ENCODE peak calls at places on chromosomes 11 and 22, in ten cellular contexts. X is transverse colon, M is spleen, L is K562, K is sigmoid colon, I is stomach, P is prostate gland, D is GM12878, G is SK-N-SH, W is upper lobe of left lung. F is an unnamed sample.

GRCh38 chr11:126857860-126858808 is 142.4 kb downstream of the KIRREL3 start:
- DNase-seq in I (no peak), P (no peak), K (no peak), X (no peak), G (peak; percentile 64), D (no peak), L (no peak), M (no peak), W (no peak), F (no peak)

GRCh38 chr11:47477323-47477722 is 28.4 kb upstream of the RAPSN start:
- DNase-seq in X (no peak), W (no peak), L (no peak), G (no peak), D (no peak), K (no peak), M (no peak), I (no peak), P (no peak), F (no peak)

GRCh38 chr11:12539570-12539969 is 134.7 kb upstream of the TEAD1 start:
- DNase-seq in W (no peak), D (no peak), L (no peak), P (no peak), G (no peak), M (no peak), K (no peak), I (no peak), X (no peak), F (no peak)

GRCh38 chr11:58902881-58903280 is 36.4 kb upstream of the GLYATL1 start:
- DNase-seq in P (no peak), W (no peak), G (no peak), M (no peak), D (no peak), L (no peak), K (no peak), I (no peak), X (no peak), F (no peak)

GRCh38 chr11:47185305-47186075 is 744 bp downstream of the PACSIN3 start:
- DNase-seq in I (peak; percentile 70), W (peak; percentile 77), P (peak; percentile 69), D (no peak), X (peak; percentile 39), G (peak; percentile 63), M (no peak), K (peak; percentile 88), L (no peak), F (no peak)

GRCh38 chr11:2215561-2216399 is 44.2 kb upstream of the TH start:
- DNase-seq in D (no peak), G (peak; percentile 27), P (no peak), L (peak; percentile 12), X (no peak), W (no peak), M (peak; percentile 63), K (peak; percentile 58), I (no peak), F (peak; percentile 74)

GRCh38 chr11:78290293-78291176 is 101.8 kb downstream of the USP35 start:
- DNase-seq in X (no peak), K (no peak), W (peak; percentile 77), I (peak; percentile 28), P (no peak), G (no peak), L (peak; percentile 42), M (no peak), D (no peak), F (no peak)

GRCh38 chr22:45709866-45710265 is 38.2 kb downstream of the ATXN10 start:
- DNase-seq in L (no peak), I (no peak), M (no peak), D (no peak), X (no peak), P (no peak), W (no peak), G (no peak), K (no peak), F (no peak)

GRCh38 chr11:35540526-35540925 is 15.1 kb upstream of the PAMR1 start:
- DNase-seq in W (no peak), K (no peak), I (no peak), G (no peak), M (no peak), D (no peak), L (no peak), X (no peak), P (no peak), F (no peak)

GRCh38 chr22:41480397-41480735 is 11.4 kb downstream of the ACO2 start:
- DNase-seq in P (no peak), X (no peak), G (no peak), D (no peak), L (no peak), I (no peak), W (no peak), M (no peak), K (no peak), F (no peak)

GRCh38 chr22:43922123-43922522 is 1.5 kb upstream of the PNPLA3 start:
- DNase-seq in W (no peak), G (no peak), X (no peak), K (no peak), L (peak; percentile 21), D (no peak), M (no peak), P (no peak), I (no peak), F (no peak)

GRCh38 chr11:80167766-80168165 is 726.9 kb upstream of the TENM4 start:
- DNase-seq in G (no peak), X (no peak), M (no peak), L (no peak), I (no peak), W (no peak), K (no peak), D (no peak), P (no peak), F (no peak)

GRCh38 chr22:50034126-50035081 is 21.8 kb upstream of the IL17REL start:
- DNase-seq in P (no peak), W (no peak), M (peak; percentile 56), G (peak; percentile 17), X (no peak), I (no peak), K (peak; percentile 58), D (no peak), L (no peak), F (no peak)

GRCh38 chr22:42289671-42290269 is 19.3 kb upstream of the TCF20 start:
- DNase-seq in M (peak; percentile 59), L (no peak), D (no peak), K (no peak), G (peak; percentile 43), W (no peak), X (no peak), P (no peak), I (no peak), F (no peak)

DNA sequence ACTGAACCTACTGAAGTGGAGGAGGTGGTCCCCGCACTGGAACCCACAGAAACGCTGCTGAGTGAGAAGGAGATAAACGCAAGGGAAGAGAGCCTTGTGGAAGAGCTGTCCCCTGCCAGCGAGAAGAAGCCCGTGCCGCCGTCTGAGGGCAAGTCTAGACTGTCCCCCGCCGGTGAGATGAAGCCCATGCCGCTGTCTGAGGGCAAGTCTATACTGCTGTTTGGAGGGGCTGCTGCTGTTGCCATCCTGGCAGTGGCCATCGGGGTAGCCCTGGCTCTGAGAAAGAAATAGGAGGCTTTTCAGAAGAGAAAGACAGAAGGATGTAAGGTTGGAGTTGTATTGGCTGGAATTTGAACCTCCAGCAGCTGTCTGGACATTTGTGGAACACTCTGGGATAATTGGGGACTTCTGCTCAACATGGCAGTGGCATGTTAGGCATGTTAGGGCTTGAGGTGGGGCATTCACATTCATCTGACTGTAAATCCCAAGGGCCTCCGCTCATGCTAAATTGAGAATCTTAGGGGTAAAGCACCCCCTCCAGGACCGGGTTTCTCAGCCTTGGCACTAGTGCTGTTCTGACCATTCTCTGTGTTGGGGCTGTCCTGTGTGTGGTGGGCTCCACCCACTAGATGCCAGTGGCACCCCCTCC is 46.9 kb downstream of the BID start:
- DNase-seq in I (no peak), K (no peak), G (no peak), X (no peak), P (no peak), D (no peak), M (no peak), W (no peak), L (no peak), F (no peak)
- H3K36me3 ChIP-seq in I (peaks cover 57% of the 10 kb centered on the region), K (peaks cover 7% of the 10 kb centered on the region), G (peaks cover 48% of the 10 kb centered on the region), X (no peaks in the 10 kb centered on the region), P (no peaks in the 10 kb centered on the region), D (peaks cover 8% of the 10 kb centered on the region), M (no peaks in the 10 kb centered on the region), W (peaks cover 42% of the 10 kb centered on the region), L (peaks cover 62% of the 10 kb centered on the region), F (peaks cover 42% of the 10 kb centered on the region)

DNA sequence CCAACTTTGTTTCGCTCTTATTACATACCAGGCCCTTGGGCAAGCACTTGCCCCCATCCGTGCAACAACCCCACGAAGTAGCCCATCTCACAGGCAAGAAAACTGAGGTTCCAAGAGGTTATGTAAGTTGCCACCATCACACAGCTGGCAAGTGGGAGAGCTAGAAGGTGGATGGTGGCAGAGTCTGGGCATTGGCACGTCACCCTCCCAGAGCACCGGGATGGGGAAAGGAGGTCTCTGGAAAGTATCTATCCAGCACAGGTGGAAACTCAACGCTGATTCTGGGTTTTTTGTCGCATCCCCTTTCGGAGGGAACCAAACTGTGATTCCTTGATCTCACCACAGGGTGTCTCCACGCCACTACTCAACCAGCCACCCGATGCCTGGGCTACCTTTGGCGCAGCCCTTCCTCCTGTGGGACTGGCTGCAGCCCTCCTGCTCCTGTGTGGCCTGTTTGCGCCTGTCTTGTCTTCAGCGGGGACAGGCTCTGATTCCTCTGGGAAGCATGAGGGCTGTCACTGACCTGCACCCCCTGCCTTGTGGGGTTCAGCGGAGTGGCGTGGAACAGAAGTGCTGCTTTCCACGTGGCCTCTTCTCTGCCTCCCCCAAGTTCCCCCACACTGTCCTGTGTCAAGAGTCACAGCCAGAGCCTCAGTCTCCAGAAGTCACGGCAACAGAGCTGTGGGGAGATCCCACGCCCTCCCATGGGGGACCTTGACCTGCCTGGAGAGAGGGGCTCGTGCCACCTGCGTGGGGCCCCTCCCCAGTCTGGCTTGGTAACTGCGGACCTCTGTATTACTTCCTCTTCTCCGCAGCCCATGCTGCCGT is 34.4 kb upstream of the TRIM29 start:
- DNase-seq in X (peak; percentile 73), L (peak; percentile 72), P (peak; percentile 67), G (peak; percentile 88), W (peak; percentile 57), K (peak; percentile 87), M (no peak), I (peak; percentile 77), D (no peak), F (peak; percentile 92)
- TF ChIP-seq POLR2AphosphoS5 in X (no peak), L (no peak), P (peak; percentile 62), G (no peak), W (no peak), K (no peak), M (no peak), I (peak; percentile 60), D (no peak), F (no peak)

DNA sequence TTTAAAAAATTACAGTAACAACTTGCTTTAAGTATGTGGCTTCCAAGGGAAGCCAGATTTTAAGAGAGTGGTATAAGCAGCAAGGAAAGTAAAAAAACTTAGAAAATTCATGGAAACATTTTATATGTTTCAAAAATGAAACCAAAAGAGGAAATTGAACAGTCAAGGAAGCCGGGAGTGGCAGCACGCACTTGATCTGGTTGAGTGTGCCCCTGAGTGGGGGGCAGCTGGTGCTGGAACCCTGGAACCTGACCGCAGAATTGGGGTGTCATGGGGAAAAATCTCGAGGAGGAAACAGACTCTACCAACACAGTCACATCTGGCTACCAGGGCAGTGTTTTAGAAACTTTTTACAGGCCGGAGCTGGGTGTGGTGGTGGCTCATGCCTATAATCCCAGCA is 14.0 kb downstream of the MICALL1 start:
- DNase-seq in X (no peak), M (no peak), W (no peak), K (no peak), I (no peak), P (no peak), L (no peak), D (no peak), G (no peak), F (no peak)
- H3K36me3 ChIP-seq in X (no peaks in the 10 kb centered on the region), M (no peaks in the 10 kb centered on the region), W (peaks cover 75% of the 10 kb centered on the region), K (peaks cover 72% of the 10 kb centered on the region), I (peaks cover 96% of the 10 kb centered on the region), P (peaks cover 13% of the 10 kb centered on the region), L (peaks cover 15% of the 10 kb centered on the region), D (peaks cover 3% of the 10 kb centered on the region), G (peaks cover 35% of the 10 kb centered on the region), F (peaks cover 96% of the 10 kb centered on the region)

GRCh38 chr22:35477911-35478582 is 62.6 kb upstream of the RASD2 start:
- DNase-seq in P (peak; percentile 94), D (no peak), X (peak; percentile 72), L (peak; percentile 22), K (peak; percentile 95), M (no peak), I (no peak), G (peak; percentile 56), W (no peak), F (no peak)
- TF ChIP-seq POLR2AphosphoS5 in P (peak; percentile 96), D (no peak), X (peak; percentile 93), L (peak; percentile 18), K (peak; percentile 99), M (no peak), I (peak; percentile 62), G (peak; percentile 65), W (no peak), F (peak; percentile 57)